ENCODE peak calls at places on chromosome 4, in seven cellular contexts. One of them, this sample, is unnamed.

GRCh38 chr4:46844325-46844917 is 64.6 kb downstream of the COX7B2 start:
- DNase-seq in GM23338: peak; percentile 82
- DNase-seq in MM.1S: peak; percentile 79
- DNase-seq in OCI-LY7: peak; percentile 62
- DNase-seq in SK-N-SH: peak; percentile 23
- DNase-seq in hepatocyte: peak; percentile 83
- DNase-seq in PC-3: peak; percentile 63
- DNase-seq in this sample: peak; percentile 62

GRCh38 chr4:87069037-87069742 is 134.4 kb downstream of the AFF1 start:
- DNase-seq in GM23338: no peak
- DNase-seq in MM.1S: no peak
- DNase-seq in OCI-LY7: no peak
- DNase-seq in SK-N-SH: no peak
- DNase-seq in hepatocyte: no peak
- DNase-seq in PC-3: no peak
- DNase-seq in this sample: no peak

GRCh38 chr4:67533112-67533511 is 12.2 kb downstream of the CENPC start:
- DNase-seq in GM23338: no peak
- DNase-seq in MM.1S: no peak
- DNase-seq in OCI-LY7: no peak
- DNase-seq in SK-N-SH: no peak
- DNase-seq in hepatocyte: no peak
- DNase-seq in PC-3: no peak
- DNase-seq in this sample: no peak

GRCh38 chr4:85084371-85085170 is 118.1 kb upstream of the WDFY3 start:
- DNase-seq in GM23338: peak; percentile 79
- DNase-seq in MM.1S: peak; percentile 77
- DNase-seq in OCI-LY7: peak; percentile 63
- DNase-seq in SK-N-SH: peak; percentile 20
- DNase-seq in hepatocyte: peak; percentile 84
- DNase-seq in PC-3: peak; percentile 75
- DNase-seq in this sample: peak; percentile 74

GRCh38 chr4:153465922-153466636 is at the start of gene TMEM131L:
- DNase-seq in GM23338: peak; percentile 82
- DNase-seq in MM.1S: peak; percentile 67
- DNase-seq in OCI-LY7: peak; percentile 88
- DNase-seq in SK-N-SH: peak; percentile 95
- DNase-seq in hepatocyte: peak; percentile 83
- DNase-seq in PC-3: peak; percentile 53
- DNase-seq in this sample: peak; percentile 84

GRCh38 chr4:180134116-180134866 is 2108.9 kb upstream of the TENM3 start:
- DNase-seq in GM23338: peak; percentile 30
- DNase-seq in MM.1S: no peak
- DNase-seq in OCI-LY7: no peak
- DNase-seq in SK-N-SH: no peak
- DNase-seq in hepatocyte: peak; percentile 19
- DNase-seq in PC-3: no peak
- DNase-seq in this sample: no peak

GRCh38 chr4:44760142-44760898 is 34.0 kb upstream of the GNPDA2 start:
- DNase-seq in GM23338: peak; percentile 60
- DNase-seq in MM.1S: peak; percentile 59
- DNase-seq in OCI-LY7: peak; percentile 56
- DNase-seq in SK-N-SH: peak; percentile 15
- DNase-seq in hepatocyte: peak; percentile 67
- DNase-seq in PC-3: peak; percentile 46
- DNase-seq in this sample: peak; percentile 62

GRCh38 chr4:44670466-44671199 is 7.6 kb upstream of the GUF1 start:
- DNase-seq in GM23338: no peak
- DNase-seq in MM.1S: no peak
- DNase-seq in OCI-LY7: no peak
- DNase-seq in SK-N-SH: no peak
- DNase-seq in hepatocyte: peak; percentile 20
- DNase-seq in PC-3: no peak
- DNase-seq in this sample: peak; percentile 3

GRCh38 chr4:76585270-76585669 is 150.2 kb downstream of the SHROOM3 start:
- DNase-seq in GM23338: peak; percentile 40
- DNase-seq in MM.1S: no peak
- DNase-seq in OCI-LY7: no peak
- DNase-seq in SK-N-SH: no peak
- DNase-seq in hepatocyte: no peak
- DNase-seq in PC-3: no peak
- DNase-seq in this sample: no peak

GRCh38 chr4:125254111-125254510 is 60.6 kb upstream of the FAT4 start:
- DNase-seq in GM23338: no peak
- DNase-seq in MM.1S: no peak
- DNase-seq in OCI-LY7: no peak
- DNase-seq in SK-N-SH: no peak
- DNase-seq in hepatocyte: no peak
- DNase-seq in PC-3: no peak
- DNase-seq in this sample: peak; percentile 65

GRCh38 chr4:139789096-139789495 is 123.5 kb downstream of the MGST2 start:
- DNase-seq in GM23338: no peak
- DNase-seq in MM.1S: no peak
- DNase-seq in OCI-LY7: no peak
- DNase-seq in SK-N-SH: no peak
- DNase-seq in hepatocyte: no peak
- DNase-seq in PC-3: no peak
- DNase-seq in this sample: no peak

GRCh38 chr4:158211288-158211687 is 1.0 kb downstream of the TMEM144 start:
- DNase-seq in GM23338: no peak
- DNase-seq in MM.1S: no peak
- DNase-seq in OCI-LY7: no peak
- DNase-seq in SK-N-SH: no peak
- DNase-seq in hepatocyte: peak; percentile 64
- DNase-seq in PC-3: no peak
- DNase-seq in this sample: no peak

GRCh38 chr4:6272863-6273660 is 3.4 kb downstream of the WFS1 start:
- DNase-seq in GM23338: no peak
- DNase-seq in MM.1S: no peak
- DNase-seq in OCI-LY7: no peak
- DNase-seq in SK-N-SH: peak; percentile 69
- DNase-seq in hepatocyte: peak; percentile 63
- DNase-seq in PC-3: peak; percentile 80
- DNase-seq in this sample: peak; percentile 82

GRCh38 chr4:93834371-93835066 is 6.0 kb downstream of the ATOH1 start:
- DNase-seq in GM23338: peak; percentile 77
- DNase-seq in MM.1S: no peak
- DNase-seq in OCI-LY7: no peak
- DNase-seq in SK-N-SH: peak; percentile 46
- DNase-seq in hepatocyte: peak; percentile 19
- DNase-seq in PC-3: no peak
- DNase-seq in this sample: no peak

GRCh38 chr4:139711461-139711860 is 45.8 kb downstream of the MGST2 start:
- DNase-seq in GM23338: no peak
- DNase-seq in MM.1S: no peak
- DNase-seq in OCI-LY7: no peak
- DNase-seq in SK-N-SH: no peak
- DNase-seq in hepatocyte: no peak
- DNase-seq in PC-3: no peak
- DNase-seq in this sample: no peak

GRCh38 chr4:111510535-111510934 is 634.7 kb upstream of the FAM241A start:
- DNase-seq in GM23338: no peak
- DNase-seq in MM.1S: no peak
- DNase-seq in OCI-LY7: no peak
- DNase-seq in SK-N-SH: no peak
- DNase-seq in hepatocyte: no peak
- DNase-seq in PC-3: peak; percentile 77
- DNase-seq in this sample: peak; percentile 64

GRCh38 chr4:124212835-124213640 is 499.5 kb downstream of the ANKRD50 start:
- DNase-seq in GM23338: no peak
- DNase-seq in MM.1S: no peak
- DNase-seq in OCI-LY7: no peak
- DNase-seq in SK-N-SH: no peak
- DNase-seq in hepatocyte: peak; percentile 8
- DNase-seq in PC-3: no peak
- DNase-seq in this sample: peak; percentile 14

GRCh38 chr4:7719354-7720174 is 220.1 kb downstream of the AFAP1 start:
- DNase-seq in GM23338: peak; percentile 90
- DNase-seq in MM.1S: no peak
- DNase-seq in OCI-LY7: peak; percentile 27
- DNase-seq in SK-N-SH: peak; percentile 96
- DNase-seq in hepatocyte: peak; percentile 80
- DNase-seq in PC-3: peak; percentile 54
- DNase-seq in this sample: peak; percentile 57

GRCh38 chr4:101200561-101200960 is 146.8 kb downstream of the PPP3CA start:
- DNase-seq in GM23338: no peak
- DNase-seq in MM.1S: no peak
- DNase-seq in OCI-LY7: no peak
- DNase-seq in SK-N-SH: no peak
- DNase-seq in hepatocyte: no peak
- DNase-seq in PC-3: peak; percentile 85
- DNase-seq in this sample: peak; percentile 94

GRCh38 chr4:172900880-172901279 is 267.7 kb upstream of the GALNT7 start:
- DNase-seq in GM23338: no peak
- DNase-seq in MM.1S: no peak
- DNase-seq in OCI-LY7: no peak
- DNase-seq in SK-N-SH: no peak
- DNase-seq in hepatocyte: no peak
- DNase-seq in PC-3: peak; percentile 18
- DNase-seq in this sample: no peak

GRCh38 chr4:46432923-46433322 is 43.0 kb upstream of the GABRA2 start:
- DNase-seq in GM23338: no peak
- DNase-seq in MM.1S: no peak
- DNase-seq in OCI-LY7: no peak
- DNase-seq in SK-N-SH: no peak
- DNase-seq in hepatocyte: no peak
- DNase-seq in PC-3: peak; percentile 16
- DNase-seq in this sample: peak; percentile 28

GRCh38 chr4:39970559-39971270 is 7.0 kb downstream of the PDS5A start:
- DNase-seq in GM23338: peak; percentile 55
- DNase-seq in MM.1S: no peak
- DNase-seq in OCI-LY7: peak; percentile 35
- DNase-seq in SK-N-SH: no peak
- DNase-seq in hepatocyte: no peak
- DNase-seq in PC-3: peak; percentile 12
- DNase-seq in this sample: no peak

GRCh38 chr4:175166020-175166419 is 247.9 kb downstream of the ADAM29 start:
- DNase-seq in GM23338: no peak
- DNase-seq in MM.1S: no peak
- DNase-seq in OCI-LY7: peak; percentile 24
- DNase-seq in SK-N-SH: no peak
- DNase-seq in hepatocyte: no peak
- DNase-seq in PC-3: no peak
- DNase-seq in this sample: no peak

GRCh38 chr4:3041192-3042142 is 32.9 kb downstream of the HTT-AS start:
- DNase-seq in GM23338: peak; percentile 51
- DNase-seq in MM.1S: peak; percentile 38
- DNase-seq in OCI-LY7: peak; percentile 21
- DNase-seq in SK-N-SH: peak; percentile 62
- DNase-seq in hepatocyte: no peak
- DNase-seq in PC-3: peak; percentile 63
- DNase-seq in this sample: peak; percentile 80

GRCh38 chr4:3042226-3042625 is 32.1 kb downstream of the HTT-AS start:
- DNase-seq in GM23338: no peak
- DNase-seq in MM.1S: no peak
- DNase-seq in OCI-LY7: no peak
- DNase-seq in SK-N-SH: no peak
- DNase-seq in hepatocyte: no peak
- DNase-seq in PC-3: no peak
- DNase-seq in this sample: no peak

GRCh38 chr4:3039706-3040366 is 34.5 kb downstream of the HTT-AS start:
- DNase-seq in GM23338: no peak
- DNase-seq in MM.1S: no peak
- DNase-seq in OCI-LY7: no peak
- DNase-seq in SK-N-SH: no peak
- DNase-seq in hepatocyte: no peak
- DNase-seq in PC-3: no peak
- DNase-seq in this sample: no peak

GRCh38 chr4:3037957-3038451 is 36.3 kb downstream of the HTT-AS start:
- DNase-seq in GM23338: no peak
- DNase-seq in MM.1S: peak; percentile 23
- DNase-seq in OCI-LY7: no peak
- DNase-seq in SK-N-SH: no peak
- DNase-seq in hepatocyte: no peak
- DNase-seq in PC-3: no peak
- DNase-seq in this sample: peak; percentile 31

GRCh38 chr4:3040447-3041191 is 33.7 kb downstream of the HTT-AS start:
- DNase-seq in GM23338: no peak
- DNase-seq in MM.1S: peak; percentile 36
- DNase-seq in OCI-LY7: no peak
- DNase-seq in SK-N-SH: no peak
- DNase-seq in hepatocyte: no peak
- DNase-seq in PC-3: no peak
- DNase-seq in this sample: no peak
- TF ChIP-seq EZH2phosphoT487 in GM23338: no peak
- TF ChIP-seq EZH2phosphoT487 in MM.1S: no peak
- TF ChIP-seq EZH2phosphoT487 in OCI-LY7: no peak
- TF ChIP-seq EZH2phosphoT487 in SK-N-SH: no peak
- TF ChIP-seq EZH2phosphoT487 in hepatocyte: no peak
- TF ChIP-seq EZH2phosphoT487 in PC-3: no peak
- TF ChIP-seq EZH2phosphoT487 in this sample: no peak

GRCh38 chr4:13514722-13515121 is 29.6 kb downstream of the NKX3-2 start:
- DNase-seq in GM23338: no peak
- DNase-seq in MM.1S: no peak
- DNase-seq in OCI-LY7: no peak
- DNase-seq in SK-N-SH: no peak
- DNase-seq in hepatocyte: no peak
- DNase-seq in PC-3: no peak
- DNase-seq in this sample: no peak
- TF ChIP-seq EZH2phosphoT487 in GM23338: no peak
- TF ChIP-seq EZH2phosphoT487 in MM.1S: no peak
- TF ChIP-seq EZH2phosphoT487 in OCI-LY7: no peak
- TF ChIP-seq EZH2phosphoT487 in SK-N-SH: no peak
- TF ChIP-seq EZH2phosphoT487 in hepatocyte: no peak
- TF ChIP-seq EZH2phosphoT487 in PC-3: no peak
- TF ChIP-seq EZH2phosphoT487 in this sample: no peak

DNA sequence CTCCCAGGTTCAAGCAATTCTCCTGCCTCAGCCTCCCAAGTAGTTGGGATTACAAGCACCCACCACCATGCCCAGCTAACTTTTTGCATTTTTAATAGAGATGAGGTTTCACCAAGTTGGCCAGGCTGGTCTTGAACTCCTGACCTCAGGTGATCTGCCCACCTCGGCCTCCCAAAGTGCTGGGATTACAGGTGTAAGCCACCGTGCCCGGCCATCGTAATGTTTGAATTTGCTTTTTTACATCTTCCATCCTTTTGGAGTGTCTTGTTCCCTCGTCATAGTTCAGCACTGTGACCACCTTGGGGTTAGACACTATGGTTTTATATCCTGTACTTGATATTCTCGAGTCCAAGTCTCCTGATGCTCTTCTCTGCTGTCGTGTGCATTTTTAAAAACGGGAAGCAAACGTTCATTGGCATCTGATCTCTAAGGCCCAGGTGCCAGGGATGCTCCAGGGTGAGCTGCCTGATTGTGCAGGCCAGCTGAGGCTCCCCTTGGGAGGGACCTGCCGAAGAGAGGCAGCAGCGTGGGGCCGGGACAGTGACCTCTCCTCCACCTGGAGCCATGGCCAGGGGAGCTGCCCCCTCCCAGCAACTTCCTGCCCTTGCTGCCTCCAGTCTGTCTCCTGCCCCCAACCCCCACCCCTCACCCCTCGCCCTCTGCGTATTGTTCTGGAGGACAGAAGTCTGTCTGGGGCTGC is 16.7 kb downstream of the DGKQ start:
- DNase-seq in GM23338: no peak
- DNase-seq in MM.1S: no peak
- DNase-seq in OCI-LY7: no peak
- DNase-seq in SK-N-SH: no peak
- DNase-seq in hepatocyte: no peak
- DNase-seq in PC-3: no peak
- DNase-seq in this sample: no peak
- TF ChIP-seq EZH2phosphoT487 in GM23338: no peak
- TF ChIP-seq EZH2phosphoT487 in MM.1S: no peak
- TF ChIP-seq EZH2phosphoT487 in OCI-LY7: no peak
- TF ChIP-seq EZH2phosphoT487 in SK-N-SH: no peak
- TF ChIP-seq EZH2phosphoT487 in hepatocyte: no peak
- TF ChIP-seq EZH2phosphoT487 in PC-3: no peak
- TF ChIP-seq EZH2phosphoT487 in this sample: no peak

GRCh38 chr4:13524504-13525243 is 19.6 kb downstream of the NKX3-2 start:
- DNase-seq in GM23338: peak; percentile 77
- DNase-seq in MM.1S: no peak
- DNase-seq in OCI-LY7: no peak
- DNase-seq in SK-N-SH: peak; percentile 6
- DNase-seq in hepatocyte: no peak
- DNase-seq in PC-3: no peak
- DNase-seq in this sample: peak; percentile 36
- TF ChIP-seq EZH2phosphoT487 in GM23338: peak; percentile 77
- TF ChIP-seq EZH2phosphoT487 in MM.1S: no peak
- TF ChIP-seq EZH2phosphoT487 in OCI-LY7: no peak
- TF ChIP-seq EZH2phosphoT487 in SK-N-SH: no peak
- TF ChIP-seq EZH2phosphoT487 in hepatocyte: no peak
- TF ChIP-seq EZH2phosphoT487 in PC-3: no peak
- TF ChIP-seq EZH2phosphoT487 in this sample: no peak